ENCODE peak calls at places on chromosomes 13 and 19, in seven cellular contexts. One of them, this sample, is unnamed. For H3K36me3, the result is how much of the 10 kb centered on the place peaks cover.

GRCh38 chr13:61884830-61885229 is 469.2 kb upstream of the PCDH20 start:
- DNase-seq in trophoblast cell: no peak
- DNase-seq in mesenchymal stem cell: no peak
- DNase-seq in HepG2: no peak
- DNase-seq in GM12878: no peak
- DNase-seq in IMR-90: no peak
- DNase-seq in PC-3: no peak
- DNase-seq in this sample: no peak

GRCh38 chr13:39462906-39463305 is 140.1 kb downstream of the LHFPL6 start:
- DNase-seq in GM12878: no peak
- DNase-seq in mesenchymal stem cell: no peak
- DNase-seq in PC-3: no peak
- DNase-seq in trophoblast cell: no peak
- DNase-seq in IMR-90: no peak
- DNase-seq in HepG2: no peak
- DNase-seq in this sample: no peak

GRCh38 chr19:57362419-57362818 is 932 bp upstream of the TRAPPC2B start:
- DNase-seq in GM12878: no peak
- DNase-seq in trophoblast cell: no peak
- DNase-seq in HepG2: no peak
- DNase-seq in PC-3: no peak
- DNase-seq in IMR-90: no peak
- DNase-seq in mesenchymal stem cell: no peak
- DNase-seq in this sample: no peak

GRCh38 chr19:7715671-7716070 is 13.7 kb upstream of the FCER2 start:
- DNase-seq in mesenchymal stem cell: no peak
- DNase-seq in IMR-90: no peak
- DNase-seq in GM12878: no peak
- DNase-seq in PC-3: no peak
- DNase-seq in trophoblast cell: no peak
- DNase-seq in HepG2: no peak
- DNase-seq in this sample: no peak

GRCh38 chr13:91817250-91817649 is 418.8 kb downstream of the GPC5 start:
- DNase-seq in trophoblast cell: no peak
- DNase-seq in HepG2: peak
- DNase-seq in PC-3: peak
- DNase-seq in GM12878: no peak
- DNase-seq in IMR-90: peak
- DNase-seq in mesenchymal stem cell: peak
- DNase-seq in this sample: no peak

GRCh38 chr13:49651775-49652690 is 23.7 kb downstream of the ARL11 start:
- DNase-seq in trophoblast cell: no peak
- DNase-seq in IMR-90: no peak
- DNase-seq in HepG2: no peak
- DNase-seq in PC-3: no peak
- DNase-seq in mesenchymal stem cell: no peak
- DNase-seq in GM12878: no peak
- DNase-seq in this sample: no peak

GRCh38 chr19:35354898-35355297 is 3.4 kb upstream of the FFAR3 start:
- DNase-seq in mesenchymal stem cell: no peak
- DNase-seq in GM12878: peak
- DNase-seq in HepG2: no peak
- DNase-seq in PC-3: no peak
- DNase-seq in IMR-90: no peak
- DNase-seq in trophoblast cell: no peak
- DNase-seq in this sample: no peak

GRCh38 chr19:54282706-54283105 is 1.8 kb upstream of the LILRB2 start:
- DNase-seq in IMR-90: no peak
- DNase-seq in GM12878: no peak
- DNase-seq in HepG2: no peak
- DNase-seq in PC-3: no peak
- DNase-seq in mesenchymal stem cell: no peak
- DNase-seq in trophoblast cell: no peak
- DNase-seq in this sample: no peak

GRCh38 chr13:45786293-45786920 is 65.1 kb downstream of the SIAH3 start:
- DNase-seq in HepG2: no peak
- DNase-seq in IMR-90: no peak
- DNase-seq in trophoblast cell: no peak
- DNase-seq in PC-3: no peak
- DNase-seq in mesenchymal stem cell: no peak
- DNase-seq in GM12878: no peak
- DNase-seq in this sample: no peak

GRCh38 chr13:25046985-25047660 is 48.8 kb upstream of the PABPC3 start:
- DNase-seq in mesenchymal stem cell: peak
- DNase-seq in GM12878: no peak
- DNase-seq in HepG2: no peak
- DNase-seq in trophoblast cell: no peak
- DNase-seq in PC-3: no peak
- DNase-seq in IMR-90: peak
- DNase-seq in this sample: peak

GRCh38 chr13:63595811-63596210 is 2180.2 kb upstream of the PCDH20 start:
- DNase-seq in PC-3: no peak
- DNase-seq in GM12878: no peak
- DNase-seq in trophoblast cell: peak
- DNase-seq in HepG2: no peak
- DNase-seq in mesenchymal stem cell: no peak
- DNase-seq in IMR-90: no peak
- DNase-seq in this sample: no peak

GRCh38 chr13:28494861-28495585 is at the start of gene FLT1:
- DNase-seq in GM12878: no peak
- DNase-seq in mesenchymal stem cell: peak
- DNase-seq in PC-3: no peak
- DNase-seq in trophoblast cell: peak
- DNase-seq in HepG2: no peak
- DNase-seq in IMR-90: peak
- DNase-seq in this sample: peak

GRCh38 chr19:39507715-39508364 is 7.1 kb upstream of the SELENOV start:
- DNase-seq in trophoblast cell: no peak
- DNase-seq in HepG2: no peak
- DNase-seq in PC-3: no peak
- DNase-seq in mesenchymal stem cell: no peak
- DNase-seq in GM12878: no peak
- DNase-seq in IMR-90: no peak
- DNase-seq in this sample: no peak
- H3K9ac ChIP-seq in trophoblast cell: no peak
- H3K9ac ChIP-seq in HepG2: no peak
- H3K9ac ChIP-seq in PC-3: peak
- H3K9ac ChIP-seq in mesenchymal stem cell: peak
- H3K9ac ChIP-seq in GM12878: peak
- H3K9ac ChIP-seq in IMR-90: peak
- H3K9ac ChIP-seq in this sample: no peak

DNA sequence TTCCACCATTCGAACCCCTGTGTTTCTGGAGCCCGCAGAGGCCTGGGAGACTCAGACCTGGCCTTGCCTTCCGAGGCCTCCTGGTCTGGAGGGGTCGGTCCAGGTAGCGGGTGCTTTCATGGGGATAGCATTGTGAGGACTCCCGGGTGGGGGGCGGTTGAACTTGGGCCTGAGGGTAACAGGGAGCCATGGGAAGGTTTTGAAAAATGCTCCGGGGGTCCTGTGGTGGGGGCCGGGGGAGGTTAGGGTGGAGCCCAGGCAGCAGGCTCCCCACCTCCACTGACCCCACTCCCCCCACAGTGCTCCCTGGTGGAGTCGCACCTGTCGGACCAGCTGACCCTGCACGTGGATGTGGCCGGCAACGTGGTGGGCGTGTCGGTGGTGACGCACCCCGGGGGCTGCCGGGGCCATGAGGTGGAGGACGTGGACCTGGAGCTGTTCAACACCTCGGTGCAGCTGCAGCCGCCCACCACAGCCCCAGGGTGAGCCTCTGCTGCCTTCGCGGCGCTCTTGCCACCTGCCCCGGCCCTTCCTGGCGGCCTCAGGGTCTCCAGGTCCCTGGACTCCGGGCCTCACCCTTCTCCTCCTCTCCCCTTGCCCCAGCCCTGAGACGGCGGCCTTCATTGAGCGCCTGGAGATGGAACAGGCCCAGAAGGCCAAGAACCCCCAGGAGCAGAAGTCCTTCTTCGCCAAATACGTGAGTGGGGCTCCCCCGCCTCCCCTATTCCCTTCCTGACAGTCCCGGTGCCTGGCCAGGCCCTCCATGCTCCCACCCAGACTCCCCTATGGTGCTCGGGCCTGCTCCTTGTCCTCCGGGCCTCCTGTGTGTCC is 3.8 kb upstream of the GARIN5A start:
- DNase-seq in GM12878: no peak
- DNase-seq in mesenchymal stem cell: no peak
- DNase-seq in trophoblast cell: no peak
- DNase-seq in IMR-90: no peak
- DNase-seq in HepG2: no peak
- DNase-seq in PC-3: no peak
- DNase-seq in this sample: no peak
- H3K36me3 ChIP-seq in GM12878: under half
- H3K36me3 ChIP-seq in mesenchymal stem cell: under half
- H3K36me3 ChIP-seq in trophoblast cell: half or more
- H3K36me3 ChIP-seq in IMR-90: under half
- H3K36me3 ChIP-seq in HepG2: under half
- H3K36me3 ChIP-seq in PC-3: under half
- H3K36me3 ChIP-seq in this sample: under half

GRCh38 chr13:43785681-43786471 is 896 bp downstream of the ENOX1 start:
- DNase-seq in trophoblast cell: peak
- DNase-seq in IMR-90: peak
- DNase-seq in GM12878: no peak
- DNase-seq in HepG2: no peak
- DNase-seq in PC-3: peak
- DNase-seq in mesenchymal stem cell: peak
- DNase-seq in this sample: peak
- H3K9ac ChIP-seq in trophoblast cell: no peak
- H3K9ac ChIP-seq in IMR-90: peak
- H3K9ac ChIP-seq in GM12878: no peak
- H3K9ac ChIP-seq in HepG2: no peak
- H3K9ac ChIP-seq in PC-3: peak
- H3K9ac ChIP-seq in mesenchymal stem cell: peak
- H3K9ac ChIP-seq in this sample: peak

DNA sequence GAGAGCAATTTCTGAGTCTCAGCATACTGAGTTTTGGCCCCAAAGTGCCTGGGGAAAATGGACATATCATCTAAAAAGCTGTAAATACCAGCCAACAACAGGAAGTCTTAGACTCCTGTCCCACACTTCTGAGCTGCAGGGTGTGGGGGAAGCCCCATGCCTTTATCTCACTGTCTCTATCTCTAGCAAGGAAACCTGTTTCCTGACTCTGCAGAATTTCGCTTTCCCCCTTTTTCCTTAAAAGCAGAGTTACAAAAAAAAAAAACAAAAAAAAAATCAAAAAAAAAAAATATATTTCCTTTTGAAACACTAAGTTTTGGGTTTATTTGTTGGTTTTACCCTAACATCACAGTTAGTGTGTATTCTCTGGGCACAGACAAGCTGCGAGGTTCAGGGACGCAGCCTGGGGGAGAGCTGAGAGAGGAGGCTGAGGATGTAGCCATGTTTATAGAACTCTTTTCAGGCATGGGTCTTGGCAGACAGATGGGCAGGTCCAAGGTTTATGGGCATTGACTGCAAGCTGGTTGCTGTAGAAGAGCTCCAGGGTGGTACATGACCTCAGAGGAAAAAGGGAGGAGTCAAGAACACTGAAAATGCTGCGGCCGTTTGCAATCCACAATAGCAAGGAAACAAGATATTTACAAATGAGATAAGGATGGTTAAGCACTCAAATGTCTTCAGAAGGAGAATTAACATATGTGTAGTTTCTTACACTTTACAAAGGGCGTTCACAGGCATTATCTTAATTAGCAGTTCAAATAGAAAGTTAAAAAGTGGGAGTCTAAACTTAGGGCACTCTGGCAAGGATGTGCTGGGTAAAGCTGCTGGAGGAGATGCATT is 4.9 kb downstream of the MBNL2 start:
- DNase-seq in mesenchymal stem cell: peak
- DNase-seq in GM12878: no peak
- DNase-seq in HepG2: no peak
- DNase-seq in IMR-90: no peak
- DNase-seq in trophoblast cell: no peak
- DNase-seq in PC-3: no peak
- DNase-seq in this sample: no peak
- H3K36me3 ChIP-seq in mesenchymal stem cell: under half
- H3K36me3 ChIP-seq in GM12878: under half
- H3K36me3 ChIP-seq in HepG2: under half
- H3K36me3 ChIP-seq in IMR-90: under half
- H3K36me3 ChIP-seq in trophoblast cell: under half
- H3K36me3 ChIP-seq in PC-3: under half
- H3K36me3 ChIP-seq in this sample: under half

GRCh38 chr19:48492925-48493717 is 18.5 kb downstream of the LMTK3 start:
- DNase-seq in IMR-90: peak
- DNase-seq in GM12878: peak
- DNase-seq in HepG2: peak
- DNase-seq in trophoblast cell: peak
- DNase-seq in PC-3: peak
- DNase-seq in mesenchymal stem cell: peak
- DNase-seq in this sample: peak
- H3K9ac ChIP-seq in IMR-90: peak
- H3K9ac ChIP-seq in GM12878: peak
- H3K9ac ChIP-seq in HepG2: no peak
- H3K9ac ChIP-seq in trophoblast cell: peak
- H3K9ac ChIP-seq in PC-3: peak
- H3K9ac ChIP-seq in mesenchymal stem cell: peak
- H3K9ac ChIP-seq in this sample: peak

GRCh38 chr19:4930664-4931063 is 21.4 kb downstream of the UHRF1 start:
- DNase-seq in HepG2: no peak
- DNase-seq in IMR-90: peak
- DNase-seq in PC-3: no peak
- DNase-seq in GM12878: no peak
- DNase-seq in mesenchymal stem cell: peak
- DNase-seq in trophoblast cell: no peak
- DNase-seq in this sample: no peak

GRCh38 chr19:4929186-4929585 is 19.9 kb downstream of the UHRF1 start:
- DNase-seq in PC-3: no peak
- DNase-seq in mesenchymal stem cell: no peak
- DNase-seq in HepG2: no peak
- DNase-seq in GM12878: no peak
- DNase-seq in trophoblast cell: no peak
- DNase-seq in IMR-90: no peak
- DNase-seq in this sample: no peak

GRCh38 chr19:4933528-4933927 is 24.2 kb downstream of the UHRF1 start:
- DNase-seq in IMR-90: no peak
- DNase-seq in HepG2: no peak
- DNase-seq in trophoblast cell: no peak
- DNase-seq in mesenchymal stem cell: no peak
- DNase-seq in PC-3: peak
- DNase-seq in GM12878: no peak
- DNase-seq in this sample: no peak

GRCh38 chr19:4935449-4935848 is 26.1 kb downstream of the UHRF1 start:
- DNase-seq in mesenchymal stem cell: no peak
- DNase-seq in HepG2: no peak
- DNase-seq in trophoblast cell: no peak
- DNase-seq in IMR-90: no peak
- DNase-seq in GM12878: no peak
- DNase-seq in PC-3: no peak
- DNase-seq in this sample: no peak

GRCh38 chr19:4932711-4933110 is 23.4 kb downstream of the UHRF1 start:
- DNase-seq in PC-3: no peak
- DNase-seq in GM12878: no peak
- DNase-seq in IMR-90: no peak
- DNase-seq in trophoblast cell: no peak
- DNase-seq in mesenchymal stem cell: no peak
- DNase-seq in HepG2: no peak
- DNase-seq in this sample: no peak
- H3K36me3 ChIP-seq in PC-3: half or more
- H3K36me3 ChIP-seq in GM12878: under half
- H3K36me3 ChIP-seq in IMR-90: under half
- H3K36me3 ChIP-seq in trophoblast cell: half or more
- H3K36me3 ChIP-seq in mesenchymal stem cell: under half
- H3K36me3 ChIP-seq in HepG2: half or more
- H3K36me3 ChIP-seq in this sample: under half